ENCODE peak calls at places on chromosomes 3 and 15, in five cellular contexts. One of them, this sample, is unnamed.

GRCh38 chr15:39592500-39592899 is 11.6 kb downstream of the THBS1 start:
- DNase-seq in GM12878: no peak
- DNase-seq in HepG2: no peak
- DNase-seq in H1: no peak
- DNase-seq in HCT116: no peak
- DNase-seq in this sample: no peak

GRCh38 chr3:175590745-175591144 is 731.6 kb downstream of the NAALADL2 start:
- DNase-seq in HCT116: no peak
- DNase-seq in H1: no peak
- DNase-seq in GM12878: no peak
- DNase-seq in HepG2: no peak
- DNase-seq in this sample: no peak

GRCh38 chr15:80609512-80609946 is 85.6 kb upstream of the ABHD17C start:
- DNase-seq in HCT116: no peak
- DNase-seq in H1: no peak
- DNase-seq in GM12878: no peak
- DNase-seq in HepG2: no peak
- DNase-seq in this sample: no peak

GRCh38 chr3:157611176-157611575 is 108.0 kb upstream of the VEPH1 start:
- DNase-seq in H1: no peak
- DNase-seq in HCT116: no peak
- DNase-seq in HepG2: no peak
- DNase-seq in GM12878: no peak
- DNase-seq in this sample: no peak

GRCh38 chr3:23696842-23697241 is 108.9 kb upstream of the UBE2E1 start:
- DNase-seq in HepG2: no peak
- DNase-seq in HCT116: no peak
- DNase-seq in H1: no peak
- DNase-seq in GM12878: no peak
- DNase-seq in this sample: no peak

GRCh38 chr15:44722011-44722410 is 10.7 kb downstream of the B2M start:
- DNase-seq in GM12878: peak
- DNase-seq in HCT116: no peak
- DNase-seq in HepG2: no peak
- DNase-seq in H1: no peak
- DNase-seq in this sample: no peak

GRCh38 chr3:196235452-196236122 is 19.3 kb downstream of the SLC51A start:
- DNase-seq in GM12878: no peak
- DNase-seq in HCT116: no peak
- DNase-seq in HepG2: no peak
- DNase-seq in H1: no peak
- DNase-seq in this sample: no peak

GRCh38 chr3:141091416-141091815 is 40.3 kb downstream of the SPSB4 start:
- DNase-seq in GM12878: no peak
- DNase-seq in HCT116: no peak
- DNase-seq in HepG2: no peak
- DNase-seq in H1: no peak
- DNase-seq in this sample: no peak

GRCh38 chr3:100120022-100120421 is 5.7 kb upstream of the FILIP1L start:
- DNase-seq in HCT116: no peak
- DNase-seq in GM12878: no peak
- DNase-seq in HepG2: no peak
- DNase-seq in H1: no peak
- DNase-seq in this sample: no peak

GRCh38 chr3:187223799-187224198 is 26.5 kb downstream of the RTP1 start:
- DNase-seq in GM12878: no peak
- DNase-seq in HCT116: no peak
- DNase-seq in H1: no peak
- DNase-seq in HepG2: no peak
- DNase-seq in this sample: no peak

GRCh38 chr15:38876211-38876610 is 311.6 kb upstream of the RASGRP1 start:
- DNase-seq in HCT116: no peak
- DNase-seq in GM12878: no peak
- DNase-seq in HepG2: no peak
- DNase-seq in H1: no peak
- DNase-seq in this sample: no peak

GRCh38 chr15:58498821-58499580 is 67.2 kb downstream of the LIPC start:
- DNase-seq in HCT116: no peak
- DNase-seq in H1: no peak
- DNase-seq in HepG2: no peak
- DNase-seq in GM12878: no peak
- DNase-seq in this sample: no peak

GRCh38 chr15:75177360-75178071 is 24.2 kb upstream of the C15orf39 start:
- DNase-seq in HCT116: no peak
- DNase-seq in HepG2: no peak
- DNase-seq in GM12878: no peak
- DNase-seq in H1: no peak
- DNase-seq in this sample: no peak

GRCh38 chr3:181880339-181880738 is 168.6 kb downstream of the SOX2 start:
- DNase-seq in HCT116: no peak
- DNase-seq in GM12878: no peak
- DNase-seq in HepG2: no peak
- DNase-seq in H1: no peak
- DNase-seq in this sample: no peak

GRCh38 chr3:181886676-181887075 is 175.0 kb downstream of the SOX2 start:
- DNase-seq in HCT116: no peak
- DNase-seq in HepG2: no peak
- DNase-seq in GM12878: no peak
- DNase-seq in H1: no peak
- DNase-seq in this sample: no peak

GRCh38 chr3:181887685-181888084 is 176.0 kb downstream of the SOX2 start:
- DNase-seq in HepG2: no peak
- DNase-seq in HCT116: no peak
- DNase-seq in H1: no peak
- DNase-seq in GM12878: no peak
- DNase-seq in this sample: no peak

GRCh38 chr3:181888234-181888633 is 176.5 kb downstream of the SOX2 start:
- DNase-seq in GM12878: no peak
- DNase-seq in HepG2: no peak
- DNase-seq in H1: no peak
- DNase-seq in HCT116: no peak
- DNase-seq in this sample: no peak

DNA sequence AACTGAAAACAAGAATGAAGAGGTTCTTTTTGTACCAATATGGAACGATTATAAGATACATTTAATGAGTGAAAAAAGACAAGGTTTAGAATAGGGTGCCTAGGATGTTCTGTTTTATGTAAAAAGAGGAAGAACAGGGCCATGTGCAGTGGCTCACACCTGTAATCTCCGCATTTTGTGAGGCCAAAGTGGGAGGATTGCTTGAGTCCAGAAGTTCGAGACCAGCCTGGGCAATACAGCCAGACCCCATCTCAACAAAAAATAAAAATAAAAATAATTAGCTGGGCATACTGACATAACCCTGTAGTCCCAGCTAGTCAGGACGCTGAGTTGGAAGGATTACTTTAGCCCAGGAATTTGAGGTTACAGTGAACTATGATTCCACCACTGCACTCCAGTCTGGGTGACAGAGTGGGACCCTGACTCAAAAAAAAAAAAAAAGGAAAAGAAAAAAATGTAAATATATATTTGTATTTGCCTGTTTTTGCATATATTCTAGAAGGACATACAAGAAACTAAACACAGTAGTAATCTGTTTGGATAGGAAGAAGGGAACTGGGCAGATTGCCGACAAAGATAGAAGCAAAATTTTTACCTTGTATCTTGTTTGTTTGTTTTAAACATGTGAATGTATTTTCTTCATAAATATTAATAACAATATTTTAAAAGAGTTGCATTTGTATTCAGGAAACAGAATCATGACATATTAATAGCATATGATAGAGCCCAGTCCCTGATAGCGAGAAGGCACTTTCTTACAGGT is 174.3 kb downstream of the SOX2 start:
- DNase-seq in HCT116: no peak
- DNase-seq in H1: no peak
- DNase-seq in GM12878: no peak
- DNase-seq in HepG2: no peak
- DNase-seq in this sample: no peak
- TF ChIP-seq SIN3A in HCT116: no peak
- TF ChIP-seq SIN3A in H1: no peak
- TF ChIP-seq SIN3A in GM12878: no peak
- TF ChIP-seq SIN3A in HepG2: no peak
- TF ChIP-seq SIN3A in this sample: no peak

DNA sequence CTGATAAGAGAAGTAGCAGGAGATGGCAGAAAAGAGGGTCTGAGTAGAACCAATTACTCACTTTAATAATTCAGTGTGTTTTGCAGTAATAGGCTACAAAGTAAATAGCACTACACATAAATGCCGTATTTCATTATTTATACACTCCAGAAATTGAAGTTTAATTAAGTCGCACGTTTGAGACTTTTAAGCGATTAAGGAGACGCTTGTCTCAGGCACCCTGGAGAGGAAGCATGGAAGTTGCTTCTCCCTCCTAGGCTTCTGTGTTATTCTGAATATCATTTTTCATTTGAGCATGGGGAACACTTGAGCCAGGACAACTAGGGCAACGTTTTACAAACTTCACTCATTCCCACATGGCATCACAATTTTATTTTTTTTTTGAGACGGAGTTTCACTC is 12.2 kb downstream of the GXYLT2 start:
- DNase-seq in GM12878: no peak
- DNase-seq in HCT116: no peak
- DNase-seq in HepG2: no peak
- DNase-seq in H1: no peak
- DNase-seq in this sample: no peak
- TF ChIP-seq EZH2 in GM12878: no peak
- TF ChIP-seq EZH2 in HCT116: no peak
- TF ChIP-seq EZH2 in HepG2: no peak
- TF ChIP-seq EZH2 in H1: no peak
- TF ChIP-seq EZH2 in this sample: no peak

GRCh38 chr3:15205934-15206661 is at the start of gene CAPN7:
- DNase-seq in GM12878: peak
- DNase-seq in HCT116: peak
- DNase-seq in H1: peak
- DNase-seq in HepG2: peak
- DNase-seq in this sample: peak

GRCh38 chr3:15207836-15208504 is 1.9 kb downstream of the CAPN7 start:
- DNase-seq in HCT116: no peak
- DNase-seq in H1: no peak
- DNase-seq in GM12878: no peak
- DNase-seq in HepG2: no peak
- DNase-seq in this sample: no peak

GRCh38 chr3:15206662-15207576 is 873 bp downstream of the CAPN7 start:
- DNase-seq in GM12878: no peak
- DNase-seq in HCT116: no peak
- DNase-seq in H1: no peak
- DNase-seq in HepG2: peak
- DNase-seq in this sample: peak

GRCh38 chr3:15205482-15205933 is 538 bp upstream of the CAPN7 start:
- DNase-seq in HCT116: no peak
- DNase-seq in GM12878: no peak
- DNase-seq in H1: no peak
- DNase-seq in HepG2: no peak
- DNase-seq in this sample: no peak

GRCh38 chr3:15204005-15204404 is 2.0 kb upstream of the CAPN7 start:
- DNase-seq in GM12878: no peak
- DNase-seq in HepG2: peak
- DNase-seq in HCT116: no peak
- DNase-seq in H1: no peak
- DNase-seq in this sample: peak
- TF ChIP-seq SIN3A in GM12878: no peak
- TF ChIP-seq SIN3A in HepG2: no peak
- TF ChIP-seq SIN3A in HCT116: no peak
- TF ChIP-seq SIN3A in H1: no peak
- TF ChIP-seq SIN3A in this sample: no peak

DNA sequence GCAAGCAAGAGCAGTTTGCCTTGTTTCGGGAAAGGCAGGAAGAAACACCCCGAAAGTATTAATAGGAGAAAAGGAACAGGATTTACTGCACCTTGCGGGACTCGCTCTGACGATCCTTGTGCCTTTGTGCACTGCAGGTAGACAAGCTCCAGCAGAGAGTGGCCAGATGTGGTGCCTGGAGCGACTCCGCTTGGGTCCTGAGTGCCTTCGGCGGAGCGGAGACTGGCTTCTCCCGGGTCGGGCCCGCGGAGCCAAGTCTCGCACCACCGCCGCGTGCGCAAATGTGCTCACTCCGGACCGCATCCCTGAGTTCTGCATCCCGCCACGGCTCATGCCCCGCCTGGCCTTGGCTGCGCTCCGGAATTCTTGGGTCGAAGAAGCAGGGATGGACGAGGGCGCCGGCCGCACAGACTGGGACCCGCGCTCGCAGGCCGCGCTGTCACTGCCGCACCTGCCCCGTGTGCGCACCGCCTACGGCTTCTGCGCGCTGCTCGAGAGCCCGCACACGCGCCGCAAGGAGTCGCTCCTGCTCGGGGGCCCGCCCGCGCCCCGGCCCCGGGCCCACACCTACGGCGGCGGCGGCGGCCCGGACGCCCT is 769 bp downstream of the C2CD4A start:
- DNase-seq in HCT116: no peak
- DNase-seq in H1: peak
- DNase-seq in GM12878: no peak
- DNase-seq in HepG2: no peak
- DNase-seq in this sample: no peak
- TF ChIP-seq EZH2 in HCT116: no peak
- TF ChIP-seq EZH2 in H1: peak
- TF ChIP-seq EZH2 in GM12878: peak
- TF ChIP-seq EZH2 in HepG2: no peak
- TF ChIP-seq EZH2 in this sample: no peak

GRCh38 chr3:30614373-30614772 is 8.0 kb downstream of the TGFBR2 start:
- DNase-seq in GM12878: no peak
- DNase-seq in HepG2: no peak
- DNase-seq in HCT116: no peak
- DNase-seq in H1: no peak
- DNase-seq in this sample: no peak

GRCh38 chr3:30613135-30613825 is 6.9 kb downstream of the TGFBR2 start:
- DNase-seq in H1: no peak
- DNase-seq in HCT116: no peak
- DNase-seq in GM12878: no peak
- DNase-seq in HepG2: no peak
- DNase-seq in this sample: no peak

GRCh38 chr3:30610702-30611410 is 4.5 kb downstream of the TGFBR2 start:
- DNase-seq in GM12878: no peak
- DNase-seq in HCT116: no peak
- DNase-seq in HepG2: no peak
- DNase-seq in H1: no peak
- DNase-seq in this sample: no peak

GRCh38 chr3:30611613-30612421 is 5.4 kb downstream of the TGFBR2 start:
- DNase-seq in GM12878: no peak
- DNase-seq in HCT116: no peak
- DNase-seq in H1: no peak
- DNase-seq in HepG2: no peak
- DNase-seq in this sample: no peak

GRCh38 chr3:30612422-30613134 is 6.2 kb downstream of the TGFBR2 start:
- DNase-seq in HepG2: no peak
- DNase-seq in HCT116: no peak
- DNase-seq in GM12878: no peak
- DNase-seq in H1: no peak
- DNase-seq in this sample: no peak
- TF ChIP-seq SIN3A in HepG2: no peak
- TF ChIP-seq SIN3A in HCT116: no peak
- TF ChIP-seq SIN3A in GM12878: no peak
- TF ChIP-seq SIN3A in H1: no peak
- TF ChIP-seq SIN3A in this sample: no peak